ENCODE peak calls at places on chromosome 12, in seven cellular contexts. A is NCI-H524; Y is stimulated activated CD4-positive, alpha-beta T cell treated with anti-CD3 and anti-CD28 coated beads, Interleukin-15, amount 100 ng/mL, for 1 hour; B is pulmonary artery endothelial cell; Z is astrocyte of the cerebellum; W is effector memory CD4-positive, alpha-beta T cell; K is occipital lobe. E is an unnamed sample.

GRCh38 chr12:49662998-49663843 is 39.9 kb downstream of the PRPF40B start:
- DNase-seq in A (peak), Y (peak), B (peak), Z (no peak), W (peak), K (no peak), E (peak)

GRCh38 chr12:109053382-109054123 is 1.2 kb downstream of the USP30 start:
- DNase-seq in A (no peak), Y (no peak), B (no peak), Z (no peak), W (no peak), K (no peak), E (no peak)

GRCh38 chr12:65875635-65876034 is 51.4 kb downstream of the HMGA2 start:
- DNase-seq in A (no peak), Y (no peak), B (no peak), Z (no peak), W (no peak), K (no peak), E (no peak)

GRCh38 chr12:38160318-38161122 is 156.1 kb upstream of the ALG10B start:
- DNase-seq in A (no peak), Y (no peak), B (no peak), Z (no peak), W (no peak), K (no peak), E (no peak)

GRCh38 chr12:13817131-13817530 is 164.3 kb downstream of the GRIN2B start:
- DNase-seq in A (no peak), Y (no peak), B (no peak), Z (no peak), W (no peak), K (no peak), E (peak)

GRCh38 chr12:12207746-12208145 is 59.1 kb downstream of the LRP6 start:
- DNase-seq in A (no peak), Y (no peak), B (no peak), Z (no peak), W (no peak), K (no peak), E (no peak)

GRCh38 chr12:112182499-112182898 is 57.1 kb downstream of the TRAFD1 start:
- DNase-seq in A (no peak), Y (no peak), B (no peak), Z (no peak), W (no peak), K (peak), E (no peak)

GRCh38 chr12:94587266-94588241 is 62.8 kb downstream of the TMCC3 start:
- DNase-seq in A (no peak), Y (no peak), B (peak), Z (no peak), W (no peak), K (no peak), E (no peak)

GRCh38 chr12:42798811-42799438 is 209.4 kb upstream of the PRICKLE1 start:
- DNase-seq in A (no peak), Y (no peak), B (no peak), Z (peak), W (no peak), K (no peak), E (no peak)

GRCh38 chr12:105206686-105207374 is 29.1 kb downstream of the APPL2 start:
- DNase-seq in A (no peak), Y (no peak), B (no peak), Z (no peak), W (no peak), K (no peak), E (no peak)

GRCh38 chr12:26056335-26056734 is 68.5 kb downstream of the BHLHE41 start:
- DNase-seq in A (peak), Y (no peak), B (peak), Z (no peak), W (no peak), K (no peak), E (no peak)

GRCh38 chr12:49068879-49069506 is 786 bp downstream of the RHEBL1 start:
- DNase-seq in A (peak), Y (no peak), B (no peak), Z (no peak), W (no peak), K (no peak), E (no peak)

GRCh38 chr12:124411953-124412645 is 117.2 kb downstream of the RFLNA start:
- DNase-seq in A (no peak), Y (no peak), B (no peak), Z (no peak), W (no peak), K (no peak), E (no peak)

GRCh38 chr12:30914986-30915591 is 11.5 kb upstream of the TSPAN11 start:
- DNase-seq in A (no peak), Y (no peak), B (peak), Z (no peak), W (no peak), K (no peak), E (no peak)

GRCh38 chr12:111953455-111953854 is 59.5 kb downstream of the TMEM116 start:
- DNase-seq in A (no peak), Y (no peak), B (peak), Z (no peak), W (no peak), K (no peak), E (no peak)

GRCh38 chr12:42652048-42652447 is 62.5 kb upstream of the PRICKLE1 start:
- DNase-seq in A (no peak), Y (no peak), B (no peak), Z (no peak), W (no peak), K (no peak), E (no peak)

GRCh38 chr12:122799635-122800243 is 25.4 kb downstream of the CCDC62 start:
- DNase-seq in A (no peak), Y (no peak), B (no peak), Z (no peak), W (no peak), K (no peak), E (no peak)